ENCODE peak calls at places on chromosome 20, in four cellular contexts. F, O, X and S are unnamed samples.

GRCh38 chr20:22717466-22717865 is 133.1 kb upstream of the FOXA2 start:
- DNase-seq in O (no peak), X (no peak), F (no peak), S (no peak)

GRCh38 chr20:62874745-62875344 is 13.2 kb upstream of the TCFL5 start:
- DNase-seq in O (no peak), F (no peak), X (no peak), S (no peak)

GRCh38 chr20:57400821-57401564 is 9.8 kb downstream of the RBM38 start:
- DNase-seq in O (no peak), F (no peak), X (no peak), S (no peak)

GRCh38 chr20:45867811-45868176 is 10.4 kb downstream of the ZSWIM3 start:
- DNase-seq in X (peak; percentile 45), F (peak; percentile 60), O (no peak), S (no peak)

GRCh38 chr20:55415567-55416142 is 589.7 kb downstream of the CBLN4 start:
- DNase-seq in F (peak; percentile 45), X (no peak), O (no peak), S (no peak)

GRCh38 chr20:57656252-57656820 is 36.1 kb upstream of the ZBP1 start:
- DNase-seq in F (no peak), O (peak; percentile 69), X (no peak), S (no peak)

GRCh38 chr20:7463290-7463689 is 477.0 kb downstream of the HAO1 start:
- DNase-seq in O (no peak), F (no peak), X (no peak), S (no peak)

GRCh38 chr20:1094706-1095220 is 23.6 kb upstream of the PSMF1 start:
- DNase-seq in X (no peak), F (no peak), O (peak; percentile 19), S (no peak)

GRCh38 chr20:51287628-51288413 is 254.7 kb downstream of the NFATC2 start:
- DNase-seq in O (no peak), F (no peak), X (no peak), S (no peak)

GRCh38 chr20:31670371-31671228 is 32.9 kb downstream of the COX4I2 start:
- DNase-seq in O (peak; percentile 90), X (no peak), F (no peak), S (no peak)

GRCh38 chr20:14838663-14839650 is 501.5 kb upstream of the FLRT3 start:
- DNase-seq in X (no peak), O (no peak), F (no peak), S (no peak)

GRCh38 chr20:46652699-46653098 is 1.4 kb upstream of the SLC13A3 start:
- DNase-seq in O (no peak), X (no peak), F (peak; percentile 10), S (no peak)

GRCh38 chr20:49284818-49285217 is 7.0 kb upstream of the ZNFX1 start:
- DNase-seq in X (no peak), O (no peak), F (no peak), S (no peak)

GRCh38 chr20:23782366-23782983 is 31.7 kb upstream of the CST1 start:
- DNase-seq in X (no peak), O (no peak), F (peak; percentile 40), S (no peak)

GRCh38 chr20:22282696-22283095 is 301.7 kb downstream of the FOXA2 start:
- DNase-seq in X (no peak), O (no peak), F (no peak), S (no peak)

GRCh38 chr20:62876826-62877728 is 15.5 kb upstream of the TCFL5 start:
- DNase-seq in O (peak; percentile 87), X (no peak), F (no peak), S (no peak)

GRCh38 chr20:59082077-59082740 is 39.6 kb upstream of the PRELID3B start:
- DNase-seq in F (peak; percentile 35), X (peak; percentile 44), O (no peak), S (no peak)

GRCh38 chr20:13771853-13772453 is 12.8 kb downstream of the ESF1 start:
- DNase-seq in O (no peak), X (no peak), F (no peak), S (no peak)

GRCh38 chr20:1373614-1374013 is 19.2 kb downstream of the FKBP1A start:
- DNase-seq in X (no peak), F (no peak), O (no peak), S (no peak)

GRCh38 chr20:61949714-61950630 is 115.7 kb downstream of the TAF4 start:
- DNase-seq in X (no peak), O (no peak), F (no peak), S (no peak)

GRCh38 chr20:53869466-53870258 is 200.7 kb downstream of the BCAS1 start:
- DNase-seq in X (no peak), F (peak; percentile 81), O (no peak), S (peak; percentile 83)

GRCh38 chr20:2701671-2702081 is 9.1 kb downstream of the EBF4 start:
- DNase-seq in X (no peak), O (peak; percentile 22), F (no peak), S (no peak)
- H3K4me3 ChIP-seq in X (no peak overlapping the region), O (no peak overlapping the region), F (no peak overlapping the region), S (no peak overlapping the region)

DNA sequence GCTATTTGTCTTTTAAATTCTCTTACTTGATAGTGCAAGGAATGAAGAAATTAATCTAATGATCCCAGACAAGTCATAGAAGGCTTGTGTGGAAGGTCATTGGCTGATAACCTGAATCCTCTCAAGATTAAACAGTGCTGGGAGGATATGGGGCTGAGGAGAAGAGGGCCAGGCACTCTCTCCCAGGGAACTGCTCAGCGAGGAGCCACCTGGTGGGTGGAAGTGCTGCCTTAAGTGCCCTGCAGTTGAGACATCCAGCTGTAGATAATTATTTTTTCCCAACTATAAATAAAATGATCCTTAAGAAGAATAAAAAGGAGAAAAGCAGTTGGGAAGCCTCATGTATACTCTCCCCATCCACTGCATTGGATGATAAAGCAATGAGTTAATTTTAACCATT is 47.9 kb downstream of the BTBD3 start:
- DNase-seq in O (no peak), F (no peak), X (no peak), S (no peak)
- TF ChIP-seq CTCF in O (no peak), F (no peak), X (no peak), S (no peak)

DNA sequence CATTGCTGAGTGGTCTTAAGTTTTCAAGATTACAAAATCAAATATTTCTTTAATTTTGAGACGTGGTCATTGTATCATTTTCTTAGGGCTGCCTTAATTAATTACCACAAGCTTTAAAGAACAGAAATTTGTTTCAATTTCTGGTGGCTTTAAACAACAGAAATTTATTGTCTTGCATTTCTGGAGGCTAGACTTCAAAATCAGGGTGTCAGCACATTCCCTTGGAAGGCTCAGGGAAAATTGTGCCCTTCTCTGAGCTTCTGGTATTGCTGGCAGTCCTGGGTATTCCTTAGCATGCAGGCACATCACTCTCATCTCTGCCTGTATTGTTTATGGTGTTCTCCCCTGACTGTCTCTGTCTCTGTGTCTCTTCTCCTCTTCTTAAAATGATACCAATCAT is 76.0 kb upstream of the PCSK2 start:
- DNase-seq in X (no peak), F (no peak), O (no peak), S (no peak)
- H3K4me3 ChIP-seq in X (no peak overlapping the region), F (no peak overlapping the region), O (no peak overlapping the region), S (no peak overlapping the region)

DNA sequence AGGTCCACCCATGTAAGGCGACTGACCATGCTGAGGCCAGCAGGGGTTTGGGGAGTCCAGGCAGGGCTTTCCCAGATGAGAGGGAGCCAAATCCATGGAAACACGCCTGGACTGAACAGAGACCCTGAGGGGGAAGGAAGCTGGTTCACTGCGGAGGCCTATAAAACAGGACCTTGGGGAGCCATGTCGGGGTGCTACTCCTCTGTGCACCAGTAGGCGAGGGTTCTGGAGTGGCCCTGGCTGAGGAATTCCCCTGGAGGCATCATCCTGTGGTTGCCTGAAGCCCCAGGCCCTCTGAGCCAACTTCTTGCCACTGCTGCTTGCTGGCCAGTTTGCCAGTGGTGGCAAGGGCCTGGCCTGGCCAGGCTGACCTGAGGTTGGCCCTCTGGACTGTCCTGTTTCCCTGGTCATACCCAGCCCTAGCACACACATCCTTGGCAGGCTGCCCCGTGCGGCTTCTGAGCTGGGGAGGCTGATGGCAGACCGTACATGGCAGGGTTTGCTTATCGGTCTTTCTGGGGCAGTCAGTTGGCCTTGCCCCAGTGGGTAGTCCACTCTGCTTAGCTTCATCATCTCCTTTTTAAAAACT is 2.2 kb upstream of the LRRN4 start:
- DNase-seq in O (no peak), F (no peak), X (no peak), S (no peak)
- TF ChIP-seq CTCF in O (no peak), F (no peak), X (no peak), S (peak; percentile 5)

GRCh38 chr20:21100590-21101452 is 5.3 kb downstream of the LINC00237 start:
- DNase-seq in X (no peak), O (no peak), F (no peak), S (no peak)
- H3K4me3 ChIP-seq in X (no peak overlapping the region), O (peak overlapping the region; percentile 69), F (peak overlapping the region; percentile 40), S (peak overlapping the region; percentile 56)

DNA sequence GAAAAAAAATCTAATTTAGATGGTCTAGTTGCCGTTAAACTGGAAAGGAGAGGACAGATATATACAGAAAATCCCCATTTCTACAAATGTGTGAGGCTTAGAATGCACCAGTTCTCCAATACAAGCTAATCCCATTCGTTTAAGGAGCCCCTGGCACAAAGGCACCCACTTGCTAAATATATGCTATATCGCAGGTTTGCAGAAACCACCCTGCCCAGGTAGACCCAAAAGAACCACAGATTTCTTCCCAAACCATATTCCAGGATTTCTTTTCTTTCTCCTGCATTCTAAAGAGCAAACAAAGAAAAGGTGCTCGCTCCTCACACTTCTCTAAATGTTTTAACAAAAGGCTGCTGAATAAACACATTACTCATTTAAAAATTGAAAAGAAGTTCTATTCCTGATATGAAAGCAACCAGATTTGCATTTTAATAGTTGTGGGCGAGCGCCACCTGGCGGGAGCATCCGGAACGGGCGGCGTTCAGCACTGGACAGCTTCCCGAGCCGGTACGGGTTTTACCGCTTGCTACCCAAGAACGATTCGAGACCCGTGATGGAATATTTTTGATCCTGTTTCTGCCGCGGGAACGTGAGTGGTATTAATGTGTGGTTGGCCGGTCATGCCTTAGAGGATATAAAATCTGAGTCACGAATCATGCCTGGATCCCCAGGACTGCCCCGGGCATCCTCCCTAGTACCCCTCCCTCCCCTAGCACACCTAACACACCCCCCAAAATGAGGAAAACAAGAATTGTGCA is 2.1 kb downstream of the PTPRT start:
- DNase-seq in F (peak; percentile 29), X (peak; percentile 9), O (no peak), S (peak; percentile 16)
- TF ChIP-seq CTCF in F (peak; percentile 83), X (peak; percentile 82), O (peak; percentile 96), S (peak; percentile 87)